ENCODE peak calls at places on chromosomes 2 and 18, in seven cellular contexts. One of them, this sample, is unnamed.

GRCh38 chr2:241180495-241180894 is 8.0 kb upstream of the ANO7 start:
- DNase-seq in Daoy: no peak
- DNase-seq in T-helper 9 cell: no peak
- DNase-seq in HTR-8/SVneo: no peak
- DNase-seq in naive thymus-derived CD4-positive, alpha-beta T cell: no peak
- DNase-seq in stimulated activated CD4-positive, alpha-beta T cell treated with anti-CD3 and anti-CD28 coated beads, Interleukin-15, amount 100 ng/mL, for 24 hours: no peak
- DNase-seq in globus pallidus: no peak
- DNase-seq in this sample: no peak

GRCh38 chr2:189149981-189150380 is 29.6 kb downstream of the COL5A2 start:
- DNase-seq in Daoy: peak
- DNase-seq in HTR-8/SVneo: peak
- DNase-seq in naive thymus-derived CD4-positive, alpha-beta T cell: no peak
- DNase-seq in globus pallidus: no peak
- DNase-seq in T-helper 9 cell: no peak
- DNase-seq in stimulated activated CD4-positive, alpha-beta T cell treated with anti-CD3 and anti-CD28 coated beads, Interleukin-15, amount 100 ng/mL, for 24 hours: no peak
- DNase-seq in this sample: peak

GRCh38 chr2:144166743-144167142 is 353.2 kb downstream of the ZEB2 start:
- DNase-seq in HTR-8/SVneo: no peak
- DNase-seq in Daoy: no peak
- DNase-seq in naive thymus-derived CD4-positive, alpha-beta T cell: no peak
- DNase-seq in T-helper 9 cell: no peak
- DNase-seq in stimulated activated CD4-positive, alpha-beta T cell treated with anti-CD3 and anti-CD28 coated beads, Interleukin-15, amount 100 ng/mL, for 24 hours: no peak
- DNase-seq in globus pallidus: no peak
- DNase-seq in this sample: no peak

GRCh38 chr2:179224361-179224760 is 40.3 kb downstream of the SESTD1 start:
- DNase-seq in HTR-8/SVneo: no peak
- DNase-seq in Daoy: no peak
- DNase-seq in stimulated activated CD4-positive, alpha-beta T cell treated with anti-CD3 and anti-CD28 coated beads, Interleukin-15, amount 100 ng/mL, for 24 hours: no peak
- DNase-seq in globus pallidus: no peak
- DNase-seq in naive thymus-derived CD4-positive, alpha-beta T cell: no peak
- DNase-seq in T-helper 9 cell: no peak
- DNase-seq in this sample: no peak

GRCh38 chr2:12059616-12060441 is 313.4 kb downstream of the LPIN1 start:
- DNase-seq in T-helper 9 cell: no peak
- DNase-seq in globus pallidus: no peak
- DNase-seq in HTR-8/SVneo: peak
- DNase-seq in naive thymus-derived CD4-positive, alpha-beta T cell: no peak
- DNase-seq in stimulated activated CD4-positive, alpha-beta T cell treated with anti-CD3 and anti-CD28 coated beads, Interleukin-15, amount 100 ng/mL, for 24 hours: no peak
- DNase-seq in Daoy: peak
- DNase-seq in this sample: peak

GRCh38 chr2:8674420-8675009 is 7.3 kb upstream of the ID2 start:
- DNase-seq in naive thymus-derived CD4-positive, alpha-beta T cell: no peak
- DNase-seq in T-helper 9 cell: no peak
- DNase-seq in HTR-8/SVneo: no peak
- DNase-seq in globus pallidus: no peak
- DNase-seq in Daoy: no peak
- DNase-seq in stimulated activated CD4-positive, alpha-beta T cell treated with anti-CD3 and anti-CD28 coated beads, Interleukin-15, amount 100 ng/mL, for 24 hours: no peak
- DNase-seq in this sample: no peak

GRCh38 chr18:55650363-55650870 is 62.4 kb upstream of the TCF4 start:
- DNase-seq in T-helper 9 cell: no peak
- DNase-seq in naive thymus-derived CD4-positive, alpha-beta T cell: no peak
- DNase-seq in Daoy: no peak
- DNase-seq in HTR-8/SVneo: no peak
- DNase-seq in globus pallidus: no peak
- DNase-seq in stimulated activated CD4-positive, alpha-beta T cell treated with anti-CD3 and anti-CD28 coated beads, Interleukin-15, amount 100 ng/mL, for 24 hours: no peak
- DNase-seq in this sample: no peak

GRCh38 chr2:67524777-67525176 is 127.6 kb downstream of the ETAA1 start:
- DNase-seq in HTR-8/SVneo: no peak
- DNase-seq in T-helper 9 cell: no peak
- DNase-seq in Daoy: no peak
- DNase-seq in naive thymus-derived CD4-positive, alpha-beta T cell: no peak
- DNase-seq in globus pallidus: no peak
- DNase-seq in stimulated activated CD4-positive, alpha-beta T cell treated with anti-CD3 and anti-CD28 coated beads, Interleukin-15, amount 100 ng/mL, for 24 hours: no peak
- DNase-seq in this sample: no peak

GRCh38 chr2:47653909-47654789 is 128.8 kb upstream of the MSH6 start:
- DNase-seq in globus pallidus: peak
- DNase-seq in Daoy: peak
- DNase-seq in T-helper 9 cell: no peak
- DNase-seq in HTR-8/SVneo: no peak
- DNase-seq in naive thymus-derived CD4-positive, alpha-beta T cell: no peak
- DNase-seq in stimulated activated CD4-positive, alpha-beta T cell treated with anti-CD3 and anti-CD28 coated beads, Interleukin-15, amount 100 ng/mL, for 24 hours: no peak
- DNase-seq in this sample: peak

GRCh38 chr2:120435671-120436459 is 89.9 kb downstream of the INHBB start:
- DNase-seq in T-helper 9 cell: no peak
- DNase-seq in HTR-8/SVneo: no peak
- DNase-seq in stimulated activated CD4-positive, alpha-beta T cell treated with anti-CD3 and anti-CD28 coated beads, Interleukin-15, amount 100 ng/mL, for 24 hours: no peak
- DNase-seq in globus pallidus: no peak
- DNase-seq in Daoy: no peak
- DNase-seq in naive thymus-derived CD4-positive, alpha-beta T cell: no peak
- DNase-seq in this sample: no peak

GRCh38 chr2:43034242-43034619 is 192.2 kb downstream of the ZFP36L2 start:
- DNase-seq in globus pallidus: no peak
- DNase-seq in T-helper 9 cell: no peak
- DNase-seq in naive thymus-derived CD4-positive, alpha-beta T cell: no peak
- DNase-seq in HTR-8/SVneo: no peak
- DNase-seq in stimulated activated CD4-positive, alpha-beta T cell treated with anti-CD3 and anti-CD28 coated beads, Interleukin-15, amount 100 ng/mL, for 24 hours: no peak
- DNase-seq in Daoy: no peak
- DNase-seq in this sample: no peak

GRCh38 chr2:54207666-54208195 is 48.3 kb downstream of the TSPYL6 start:
- DNase-seq in naive thymus-derived CD4-positive, alpha-beta T cell: no peak
- DNase-seq in Daoy: no peak
- DNase-seq in globus pallidus: no peak
- DNase-seq in stimulated activated CD4-positive, alpha-beta T cell treated with anti-CD3 and anti-CD28 coated beads, Interleukin-15, amount 100 ng/mL, for 24 hours: no peak
- DNase-seq in HTR-8/SVneo: no peak
- DNase-seq in T-helper 9 cell: no peak
- DNase-seq in this sample: no peak

GRCh38 chr18:27723168-27723567 is 453.8 kb downstream of the CDH2 start:
- DNase-seq in HTR-8/SVneo: peak
- DNase-seq in naive thymus-derived CD4-positive, alpha-beta T cell: no peak
- DNase-seq in globus pallidus: no peak
- DNase-seq in Daoy: peak
- DNase-seq in T-helper 9 cell: no peak
- DNase-seq in stimulated activated CD4-positive, alpha-beta T cell treated with anti-CD3 and anti-CD28 coated beads, Interleukin-15, amount 100 ng/mL, for 24 hours: no peak
- DNase-seq in this sample: no peak

GRCh38 chr2:235669269-235669831 is 175.5 kb downstream of the AGAP1 start:
- DNase-seq in globus pallidus: peak
- DNase-seq in HTR-8/SVneo: peak
- DNase-seq in naive thymus-derived CD4-positive, alpha-beta T cell: no peak
- DNase-seq in T-helper 9 cell: peak
- DNase-seq in Daoy: peak
- DNase-seq in stimulated activated CD4-positive, alpha-beta T cell treated with anti-CD3 and anti-CD28 coated beads, Interleukin-15, amount 100 ng/mL, for 24 hours: peak
- DNase-seq in this sample: peak

GRCh38 chr2:61255580-61256437 is 93.8 kb downstream of the C2orf74 start:
- DNase-seq in T-helper 9 cell: no peak
- DNase-seq in naive thymus-derived CD4-positive, alpha-beta T cell: no peak
- DNase-seq in stimulated activated CD4-positive, alpha-beta T cell treated with anti-CD3 and anti-CD28 coated beads, Interleukin-15, amount 100 ng/mL, for 24 hours: no peak
- DNase-seq in HTR-8/SVneo: peak
- DNase-seq in globus pallidus: no peak
- DNase-seq in Daoy: peak
- DNase-seq in this sample: peak

GRCh38 chr2:96916156-96917007 is 46.5 kb upstream of the SEMA4C start:
- DNase-seq in naive thymus-derived CD4-positive, alpha-beta T cell: no peak
- DNase-seq in Daoy: no peak
- DNase-seq in stimulated activated CD4-positive, alpha-beta T cell treated with anti-CD3 and anti-CD28 coated beads, Interleukin-15, amount 100 ng/mL, for 24 hours: no peak
- DNase-seq in HTR-8/SVneo: no peak
- DNase-seq in T-helper 9 cell: no peak
- DNase-seq in globus pallidus: peak
- DNase-seq in this sample: no peak

GRCh38 chr2:239469101-239469960 is 68.5 kb upstream of the HDAC4 start:
- DNase-seq in T-helper 9 cell: no peak
- DNase-seq in HTR-8/SVneo: no peak
- DNase-seq in Daoy: no peak
- DNase-seq in globus pallidus: no peak
- DNase-seq in stimulated activated CD4-positive, alpha-beta T cell treated with anti-CD3 and anti-CD28 coated beads, Interleukin-15, amount 100 ng/mL, for 24 hours: no peak
- DNase-seq in naive thymus-derived CD4-positive, alpha-beta T cell: no peak
- DNase-seq in this sample: no peak

GRCh38 chr18:11676867-11677266 is 12.2 kb upstream of the GNAL start:
- DNase-seq in Daoy: peak
- DNase-seq in HTR-8/SVneo: no peak
- DNase-seq in T-helper 9 cell: no peak
- DNase-seq in naive thymus-derived CD4-positive, alpha-beta T cell: no peak
- DNase-seq in globus pallidus: no peak
- DNase-seq in stimulated activated CD4-positive, alpha-beta T cell treated with anti-CD3 and anti-CD28 coated beads, Interleukin-15, amount 100 ng/mL, for 24 hours: no peak
- DNase-seq in this sample: no peak

GRCh38 chr2:73284296-73285161 is at the start of gene FBXO41:
- DNase-seq in stimulated activated CD4-positive, alpha-beta T cell treated with anti-CD3 and anti-CD28 coated beads, Interleukin-15, amount 100 ng/mL, for 24 hours: peak
- DNase-seq in globus pallidus: no peak
- DNase-seq in HTR-8/SVneo: peak
- DNase-seq in T-helper 9 cell: peak
- DNase-seq in Daoy: peak
- DNase-seq in naive thymus-derived CD4-positive, alpha-beta T cell: peak
- DNase-seq in this sample: no peak

GRCh38 chr18:394997-395383 is 105.5 kb downstream of the COLEC12 start:
- DNase-seq in naive thymus-derived CD4-positive, alpha-beta T cell: no peak
- DNase-seq in stimulated activated CD4-positive, alpha-beta T cell treated with anti-CD3 and anti-CD28 coated beads, Interleukin-15, amount 100 ng/mL, for 24 hours: no peak
- DNase-seq in Daoy: peak
- DNase-seq in globus pallidus: no peak
- DNase-seq in HTR-8/SVneo: peak
- DNase-seq in T-helper 9 cell: no peak
- DNase-seq in this sample: no peak

GRCh38 chr2:71643674-71644357 is 190.5 kb downstream of the DYSF start:
- DNase-seq in stimulated activated CD4-positive, alpha-beta T cell treated with anti-CD3 and anti-CD28 coated beads, Interleukin-15, amount 100 ng/mL, for 24 hours: no peak
- DNase-seq in HTR-8/SVneo: no peak
- DNase-seq in Daoy: no peak
- DNase-seq in naive thymus-derived CD4-positive, alpha-beta T cell: no peak
- DNase-seq in globus pallidus: no peak
- DNase-seq in T-helper 9 cell: no peak
- DNase-seq in this sample: no peak

GRCh38 chr2:147310335-147311057 is 534.3 kb upstream of the ACVR2A start:
- DNase-seq in stimulated activated CD4-positive, alpha-beta T cell treated with anti-CD3 and anti-CD28 coated beads, Interleukin-15, amount 100 ng/mL, for 24 hours: no peak
- DNase-seq in HTR-8/SVneo: no peak
- DNase-seq in naive thymus-derived CD4-positive, alpha-beta T cell: no peak
- DNase-seq in Daoy: no peak
- DNase-seq in globus pallidus: no peak
- DNase-seq in T-helper 9 cell: no peak
- DNase-seq in this sample: no peak

GRCh38 chr18:32049393-32050161 is 31.0 kb downstream of the RNF125 start:
- DNase-seq in globus pallidus: peak
- DNase-seq in stimulated activated CD4-positive, alpha-beta T cell treated with anti-CD3 and anti-CD28 coated beads, Interleukin-15, amount 100 ng/mL, for 24 hours: peak
- DNase-seq in HTR-8/SVneo: no peak
- DNase-seq in T-helper 9 cell: peak
- DNase-seq in Daoy: peak
- DNase-seq in naive thymus-derived CD4-positive, alpha-beta T cell: no peak
- DNase-seq in this sample: no peak

GRCh38 chr2:26650713-26651457 is 9.7 kb upstream of the CIB4 start:
- DNase-seq in stimulated activated CD4-positive, alpha-beta T cell treated with anti-CD3 and anti-CD28 coated beads, Interleukin-15, amount 100 ng/mL, for 24 hours: no peak
- DNase-seq in naive thymus-derived CD4-positive, alpha-beta T cell: no peak
- DNase-seq in globus pallidus: no peak
- DNase-seq in HTR-8/SVneo: no peak
- DNase-seq in Daoy: no peak
- DNase-seq in T-helper 9 cell: no peak
- DNase-seq in this sample: no peak

GRCh38 chr2:160028431-160029269 is 33.8 kb downstream of the PLA2R1 start:
- DNase-seq in globus pallidus: no peak
- DNase-seq in T-helper 9 cell: no peak
- DNase-seq in HTR-8/SVneo: no peak
- DNase-seq in stimulated activated CD4-positive, alpha-beta T cell treated with anti-CD3 and anti-CD28 coated beads, Interleukin-15, amount 100 ng/mL, for 24 hours: no peak
- DNase-seq in naive thymus-derived CD4-positive, alpha-beta T cell: no peak
- DNase-seq in Daoy: no peak
- DNase-seq in this sample: no peak

GRCh38 chr2:232815569-232815968 is 39.2 kb upstream of the KCNJ13 start:
- DNase-seq in HTR-8/SVneo: no peak
- DNase-seq in Daoy: no peak
- DNase-seq in globus pallidus: no peak
- DNase-seq in naive thymus-derived CD4-positive, alpha-beta T cell: no peak
- DNase-seq in stimulated activated CD4-positive, alpha-beta T cell treated with anti-CD3 and anti-CD28 coated beads, Interleukin-15, amount 100 ng/mL, for 24 hours: no peak
- DNase-seq in T-helper 9 cell: no peak
- DNase-seq in this sample: no peak